ENCODE peak calls at places on chromosomes 6 and 20, in seven cellular contexts. P is T-cell, Q is HT1080, I is stromal cell of bone marrow, T is lower leg skin, S is occipital lobe, H is HuH-7.5. Y is an unnamed sample.

GRCh38 chr20:57964011-57964862 is 254.4 kb upstream of the PMEPA1 start:
- DNase-seq in P (no peak), H (no peak), T (no peak), Q (peak), S (no peak), I (peak), Y (no peak)

GRCh38 chr6:150373260-150373701 is 4.5 kb downstream of the IYD start:
- DNase-seq in H (no peak), I (peak), T (peak), S (no peak), P (no peak), Q (no peak), Y (no peak)

GRCh38 chr20:57470666-57471495 is 54.1 kb downstream of the CTCFL start:
- DNase-seq in S (no peak), I (no peak), T (no peak), Q (no peak), P (no peak), H (no peak), Y (no peak)

GRCh38 chr6:132843316-132844040 is 29.1 kb downstream of the RPS12 start:
- DNase-seq in S (no peak), Q (no peak), T (no peak), H (no peak), P (no peak), I (no peak), Y (no peak)

GRCh38 chr6:82954937-82955577 is 110.6 kb downstream of the UBE3D start:
- DNase-seq in S (no peak), Q (peak), H (no peak), T (no peak), P (no peak), I (peak), Y (peak)

GRCh38 chr6:155493694-155494143 is 38.1 kb upstream of the NOX3 start:
- DNase-seq in P (no peak), T (no peak), Q (peak), S (peak), I (peak), H (no peak), Y (peak)

GRCh38 chr6:32164295-32164694 is at the start of gene EGFL8:
- DNase-seq in H (no peak), Q (no peak), P (no peak), T (no peak), I (no peak), S (no peak), Y (no peak)

GRCh38 chr20:37833172-37833915 is 69.6 kb upstream of the VSTM2L start:
- DNase-seq in H (no peak), P (no peak), Q (no peak), S (no peak), T (no peak), I (no peak), Y (no peak)

GRCh38 chr6:68776382-68776781 is 141.3 kb downstream of the ADGRB3 start:
- DNase-seq in H (no peak), Q (no peak), S (no peak), T (no peak), P (no peak), I (no peak), Y (no peak)

GRCh38 chr6:73624896-73625295 is 28.9 kb downstream of the SLC17A5 start:
- DNase-seq in H (no peak), I (no peak), P (no peak), S (no peak), T (no peak), Q (no peak), Y (no peak)

GRCh38 chr20:52143277-52143676 is 48.3 kb downstream of the ZFP64 start:
- DNase-seq in T (no peak), I (no peak), H (no peak), Q (no peak), P (no peak), S (no peak), Y (no peak)

GRCh38 chr6:37269105-37269504 is 11.2 kb upstream of the TMEM217 start:
- DNase-seq in I (no peak), S (no peak), P (no peak), H (no peak), Q (no peak), T (no peak), Y (no peak)

GRCh38 chr6:141677598-141678211 is 455.0 kb upstream of the GJE1 start:
- DNase-seq in T (no peak), P (no peak), I (peak), S (no peak), Q (peak), H (peak), Y (peak)

GRCh38 chr6:11854418-11855165 is 76.0 kb upstream of the ADTRP start:
- DNase-seq in T (no peak), H (no peak), Q (peak), I (peak), P (no peak), S (no peak), Y (peak)

GRCh38 chr6:39754493-39755115 is 29.4 kb upstream of the KIF6 start:
- DNase-seq in I (no peak), Q (no peak), P (no peak), S (no peak), T (no peak), H (no peak), Y (no peak)

GRCh38 chr6:25962368-25963127 is at the start of gene TRIM38:
- DNase-seq in I (peak), H (no peak), Q (peak), T (peak), S (no peak), P (peak), Y (peak)

GRCh38 chr20:24776755-24777271 is 172.3 kb upstream of the CST7 start:
- DNase-seq in P (no peak), H (no peak), T (peak), Q (no peak), I (no peak), S (no peak), Y (peak)

GRCh38 chr20:12482661-12483060 is 526.1 kb upstream of the SPTLC3 start:
- DNase-seq in I (no peak), T (no peak), H (no peak), Q (no peak), P (no peak), S (no peak), Y (no peak)

GRCh38 chr6:29524444-29524843 is 35.1 kb downstream of the UBD start:
- DNase-seq in P (no peak), I (no peak), Q (no peak), T (no peak), S (no peak), H (no peak), Y (no peak)

GRCh38 chr20:38833857-38834164 is 28.3 kb downstream of the PPP1R16B start:
- DNase-seq in Q (no peak), T (no peak), S (no peak), I (no peak), P (peak), H (no peak), Y (no peak)

GRCh38 chr6:56652994-56653393 is 10.3 kb upstream of the DST start:
- DNase-seq in P (no peak), T (no peak), S (no peak), I (peak), H (no peak), Q (peak), Y (peak)

GRCh38 chr6:52231411-52232127 is 12.7 kb downstream of the IL17F start:
- DNase-seq in Q (peak), I (no peak), P (peak), H (no peak), S (no peak), T (no peak), Y (peak)

GRCh38 chr20:32582659-32583580 is 2.2 kb downstream of the NOL4L start:
- DNase-seq in T (peak), H (peak), I (no peak), Q (no peak), P (no peak), S (no peak), Y (peak)